ENCODE peak calls at places on chromosomes 11 and 22, in nine cellular contexts. Q, R, P, X, C, G, Z, D and L are unnamed samples.

GRCh38 chr22:20380486-20380885 is 13.5 kb upstream of the ZNF74 start:
- DNase-seq in P (peak), G (peak), D (no peak), C (no peak), R (no peak), Z (no peak), Q (no peak), X (no peak), L (peak)

GRCh38 chr11:120117991-120118390 is 19.9 kb downstream of the TRIM29 start:
- DNase-seq in C (no peak), D (no peak), R (no peak), Z (no peak), G (no peak), P (no peak), Q (no peak), X (no peak), L (no peak)

GRCh38 chr22:32334640-32335365 is 22.9 kb upstream of the RFPL3 start:
- DNase-seq in D (no peak), R (no peak), Z (no peak), X (no peak), C (no peak), G (no peak), Q (no peak), P (no peak), L (no peak)

GRCh38 chr11:34327804-34328631 is 29.8 kb downstream of the ABTB2 start:
- DNase-seq in C (no peak), X (no peak), Q (no peak), R (no peak), G (no peak), D (no peak), Z (no peak), P (no peak), L (no peak)

GRCh38 chr11:77267910-77268309 is 33.6 kb downstream of the GDPD4 start:
- DNase-seq in G (peak), C (no peak), Q (no peak), P (no peak), R (no peak), D (peak), Z (no peak), X (peak), L (peak)

GRCh38 chr11:120182357-120182756 is 28.5 kb upstream of the OAF start:
- DNase-seq in D (no peak), P (no peak), G (no peak), Q (no peak), R (no peak), X (no peak), C (no peak), Z (no peak), L (no peak)

GRCh38 chr11:66912361-66912760 is 45.8 kb downstream of the PC start:
- DNase-seq in Q (no peak), R (no peak), X (no peak), G (no peak), D (no peak), Z (no peak), P (no peak), C (no peak), L (no peak)

GRCh38 chr11:36540998-36541397 is 26.8 kb upstream of the RAG1 start:
- DNase-seq in D (peak), R (no peak), X (peak), Q (peak), Z (no peak), C (no peak), G (peak), P (no peak), L (peak)

GRCh38 chr22:42444060-42444904 is 12.1 kb upstream of the NFAM1 start:
- DNase-seq in R (peak), P (peak), C (peak), D (peak), Z (peak), G (peak), X (peak), Q (peak), L (peak)

GRCh38 chr11:126414615-126415014 is 59.1 kb downstream of the ST3GAL4 start:
- DNase-seq in Z (no peak), P (no peak), G (no peak), Q (no peak), D (no peak), X (no peak), C (no peak), R (no peak), L (no peak)

GRCh38 chr11:2825886-2826678 is 59.5 kb downstream of the CDKN1C start:
- DNase-seq in Q (peak), D (peak), R (no peak), P (peak), X (peak), Z (no peak), C (no peak), G (peak), L (peak)

GRCh38 chr11:65856689-65857499 is 1.1 kb downstream of the CFL1 start:
- DNase-seq in Z (peak), Q (no peak), G (peak), X (peak), C (peak), P (no peak), R (peak), D (peak), L (no peak)

GRCh38 chr11:111715142-111715816 is 50.9 kb downstream of the PPP2R1B start:
- DNase-seq in X (no peak), C (no peak), P (no peak), R (no peak), G (no peak), Z (no peak), D (no peak), Q (no peak), L (no peak)

GRCh38 chr22:29623553-29624169 is 20.2 kb downstream of the NF2 start:
- DNase-seq in P (no peak), Z (no peak), X (no peak), C (no peak), Q (no peak), G (no peak), R (no peak), D (no peak), L (no peak)

GRCh38 chr11:65219930-65220213 is 38.1 kb downstream of the CAPN1 start:
- DNase-seq in G (peak), P (no peak), R (no peak), C (no peak), Z (no peak), Q (no peak), D (peak), X (no peak), L (no peak)

GRCh38 chr22:46887978-46888377 is 125.5 kb downstream of the TBC1D22A start:
- DNase-seq in R (no peak), C (no peak), X (no peak), D (no peak), G (no peak), Z (no peak), P (no peak), Q (no peak), L (no peak)

GRCh38 chr11:73053964-73054363 is 88.2 kb downstream of the FCHSD2 start:
- DNase-seq in Q (no peak), X (peak), P (no peak), G (no peak), R (no peak), D (no peak), C (no peak), Z (no peak), L (no peak)

GRCh38 chr22:32842486-32842885 is 41.0 kb downstream of the TIMP3 start:
- DNase-seq in D (peak), R (no peak), Z (no peak), X (no peak), G (no peak), C (no peak), P (no peak), Q (no peak), L (no peak)

GRCh38 chr22:39240841-39241631 is 3.7 kb downstream of the PDGFB start:
- DNase-seq in Z (no peak), X (no peak), P (peak), G (peak), R (no peak), Q (no peak), D (no peak), C (no peak), L (peak)

GRCh38 chr22:41966607-41967240 is 2.5 kb upstream of the SEPTIN3 start:
- DNase-seq in C (no peak), G (peak), Z (no peak), R (no peak), P (peak), D (peak), Q (no peak), X (peak), L (peak)

GRCh38 chr22:23431337-23432072 is 148.6 kb downstream of the IGLL1 start:
- DNase-seq in Q (peak), G (peak), X (no peak), D (no peak), R (no peak), P (no peak), Z (no peak), C (no peak), L (no peak)

GRCh38 chr11:34653851-34654490 is 33.1 kb downstream of the EHF start:
- DNase-seq in Z (no peak), P (peak), C (no peak), D (peak), G (peak), Q (no peak), X (peak), R (no peak), L (peak)

GRCh38 chr22:31082606-31083376 is 1.7 kb downstream of the SMTN start:
- DNase-seq in Z (no peak), G (peak), R (peak), D (peak), Q (no peak), X (peak), P (no peak), C (peak), L (no peak)

GRCh38 chr11:11163669-11164377 is 189.2 kb downstream of the CSNK2A3 start:
- DNase-seq in Z (no peak), P (no peak), G (no peak), C (no peak), R (no peak), D (no peak), X (no peak), Q (no peak), L (no peak)

GRCh38 chr11:2213384-2213842 is 41.8 kb upstream of the TH start:
- DNase-seq in C (peak), G (no peak), P (no peak), Q (no peak), Z (no peak), R (no peak), D (no peak), X (no peak), L (no peak)

GRCh38 chr11:86678823-86679222 is 6.4 kb upstream of the ME3 start:
- DNase-seq in X (peak), G (no peak), R (no peak), Q (no peak), Z (no peak), P (no peak), D (peak), C (no peak), L (no peak)

GRCh38 chr11:36508743-36509142 is 1.3 kb downstream of the TRAF6 start:
- DNase-seq in Q (no peak), X (peak), D (no peak), G (no peak), R (no peak), Z (no peak), C (no peak), P (no peak), L (no peak)

GRCh38 chr11:92295175-92296137 is 70.8 kb downstream of the FAT3 start:
- DNase-seq in Q (no peak), P (no peak), C (no peak), R (no peak), D (peak), G (peak), X (no peak), Z (no peak), L (no peak)

GRCh38 chr11:108203075-108203474 is 19.4 kb downstream of the NPAT start:
- DNase-seq in R (no peak), Q (no peak), Z (no peak), D (no peak), C (no peak), G (no peak), X (no peak), P (no peak), L (no peak)